ENCODE peak calls at places on chromosomes 6 and 20, in ten cellular contexts. Z is heart left ventricle; M is CD4-positive, alpha-beta T cell; I is mammary epithelial cell; Y is right lobe of liver; Q is fibroblast of lung; T is breast epithelium; S is left lung; R is thoracic aorta; P is left ventricle myocardium inferior. F is an unnamed sample. For H3K27me3, the result is how much of the 10 kb centered on the place peaks cover.

GRCh38 chr6:2157441-2158127 is 87.8 kb downstream of the GMDS start:
- DNase-seq in Z (no peak), M (no peak), I (peak), Y (no peak), Q (peak), T (no peak), S (no peak), R (no peak), P (no peak), F (no peak)

GRCh38 chr6:54291146-54291545 is 17.1 kb upstream of the TINAG start:
- DNase-seq in Z (no peak), M (no peak), I (peak), Y (no peak), Q (peak), T (no peak), S (no peak), R (no peak), P (no peak), F (no peak)

GRCh38 chr6:39681566-39682250 is 43.5 kb downstream of the KIF6 start:
- DNase-seq in Z (no peak), M (no peak), I (no peak), Y (no peak), Q (peak), T (no peak), S (no peak), R (no peak), P (no peak), F (no peak)

GRCh38 chr20:62321521-62321948 is 18.7 kb downstream of the ADRM1 start:
- DNase-seq in Z (no peak), M (no peak), I (no peak), Y (no peak), Q (peak), T (no peak), S (no peak), R (no peak), P (no peak), F (no peak)

GRCh38 chr6:105317607-105318533 is 85.0 kb downstream of the PREP start:
- DNase-seq in Z (no peak), M (no peak), I (no peak), Y (no peak), Q (no peak), T (no peak), S (no peak), R (no peak), P (no peak), F (no peak)

GRCh38 chr6:109671721-109672120 is 19.3 kb downstream of the AK9 start:
- DNase-seq in Z (no peak), M (no peak), I (no peak), Y (no peak), Q (no peak), T (no peak), S (no peak), R (no peak), P (no peak), F (no peak)

GRCh38 chr6:47126647-47127339 is 84.7 kb upstream of the ADGRF1 start:
- DNase-seq in Z (no peak), M (no peak), I (no peak), Y (no peak), Q (no peak), T (no peak), S (no peak), R (no peak), P (no peak), F (no peak)

GRCh38 chr6:69894578-69895347 is 28.4 kb downstream of the COL19A1 start:
- DNase-seq in Z (no peak), M (no peak), I (peak), Y (no peak), Q (peak), T (no peak), S (no peak), R (no peak), P (no peak), F (no peak)

GRCh38 chr6:143349530-143349929 is 101.0 kb downstream of the ADAT2 start:
- DNase-seq in Z (no peak), M (no peak), I (no peak), Y (no peak), Q (no peak), T (no peak), S (no peak), R (no peak), P (no peak), F (no peak)

GRCh38 chr6:10412948-10413849 is 1.7 kb downstream of the TFAP2A start:
- DNase-seq in Z (no peak), M (no peak), I (peak), Y (peak), Q (no peak), T (peak), S (no peak), R (no peak), P (no peak), F (no peak)

GRCh38 chr6:136579800-136580199 is 29.6 kb upstream of the MAP7 start:
- DNase-seq in Z (no peak), M (no peak), I (no peak), Y (no peak), Q (peak), T (no peak), S (no peak), R (no peak), P (no peak), F (no peak)

GRCh38 chr6:156776470-156776840 is 723 bp upstream of the ARID1B start:
- DNase-seq in Z (no peak), M (peak), I (peak), Y (no peak), Q (peak), T (no peak), S (no peak), R (no peak), P (no peak), F (no peak)

GRCh38 chr6:44264154-44265002 is 973 bp downstream of the NFKBIE start:
- DNase-seq in Z (peak), M (no peak), I (peak), Y (peak), Q (no peak), T (no peak), S (peak), R (no peak), P (no peak), F (no peak)

GRCh38 chr6:112801681-112802080 is 454.6 kb downstream of the RFPL4B start:
- DNase-seq in Z (no peak), M (no peak), I (no peak), Y (no peak), Q (peak), T (no peak), S (no peak), R (no peak), P (no peak), F (no peak)
- H3K27ac ChIP-seq in Z (no peak), M (no peak), I (no peak), Y (no peak), Q (peak), T (no peak), S (no peak), R (no peak), P (no peak), F (no peak)

DNA sequence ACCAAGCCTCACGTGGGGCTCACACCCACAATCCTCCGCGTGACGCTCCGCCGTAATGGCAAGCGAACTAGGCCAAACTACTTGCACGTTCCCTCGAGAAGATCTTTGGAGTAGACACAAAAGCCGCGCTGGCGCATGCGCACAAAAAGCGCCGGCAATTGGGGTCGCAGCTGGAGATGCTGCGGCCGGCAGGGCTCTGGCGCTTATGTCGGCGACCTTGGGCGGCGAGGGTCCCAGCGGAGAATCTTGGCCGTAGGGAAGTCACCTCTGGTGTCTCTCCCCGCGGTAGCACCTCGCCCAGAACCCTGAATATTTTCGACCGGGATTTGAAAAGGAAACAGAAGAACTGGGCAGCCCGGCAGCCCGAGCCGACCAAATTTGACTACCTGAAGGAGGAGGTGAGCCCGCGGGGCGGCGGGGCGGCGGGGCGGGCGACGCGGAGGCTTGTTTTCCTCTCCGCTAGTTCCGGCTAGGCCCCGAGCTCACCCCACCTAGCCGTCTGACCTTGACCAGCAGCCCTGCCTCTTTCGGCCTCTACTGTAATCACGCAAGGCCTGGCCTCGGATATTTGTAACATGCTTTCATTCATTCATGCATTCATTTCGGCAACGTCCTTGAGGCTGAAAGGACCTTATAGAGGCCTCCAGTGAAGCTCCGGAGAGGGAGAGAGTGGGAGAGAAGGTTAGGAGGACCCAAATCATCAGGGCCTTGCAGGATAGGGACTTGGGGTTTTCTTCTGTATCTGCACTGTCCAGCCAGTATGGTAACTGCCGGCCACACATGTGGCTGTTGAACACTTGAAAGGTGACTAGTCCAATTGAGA is at the start of the genes ESF1 and NDUFAF5:
- DNase-seq in Z (peak), M (peak), I (peak), Y (peak), Q (peak), T (peak), S (peak), R (peak), P (peak), F (peak)
- TF ChIP-seq CTCF in Z (no peak), M (no peak), I (no peak), Y (no peak), Q (no peak), T (no peak), S (no peak), R (no peak), P (no peak), F (no peak)

GRCh38 chr6:113293106-113293505 is 564.0 kb upstream of the MARCKS start:
- DNase-seq in Z (no peak), M (no peak), I (no peak), Y (no peak), Q (no peak), T (no peak), S (no peak), R (no peak), P (no peak), F (no peak)

GRCh38 chr6:113288409-113288808 is 568.7 kb upstream of the MARCKS start:
- DNase-seq in Z (no peak), M (no peak), I (no peak), Y (no peak), Q (no peak), T (no peak), S (no peak), R (no peak), P (no peak), F (no peak)

GRCh38 chr6:113287396-113287795 is 569.7 kb upstream of the MARCKS start:
- DNase-seq in Z (no peak), M (no peak), I (no peak), Y (no peak), Q (no peak), T (no peak), S (no peak), R (no peak), P (no peak), F (no peak)

GRCh38 chr6:113290684-113291083 is 566.5 kb upstream of the MARCKS start:
- DNase-seq in Z (no peak), M (no peak), I (no peak), Y (no peak), Q (no peak), T (no peak), S (no peak), R (no peak), P (no peak), F (no peak)

DNA sequence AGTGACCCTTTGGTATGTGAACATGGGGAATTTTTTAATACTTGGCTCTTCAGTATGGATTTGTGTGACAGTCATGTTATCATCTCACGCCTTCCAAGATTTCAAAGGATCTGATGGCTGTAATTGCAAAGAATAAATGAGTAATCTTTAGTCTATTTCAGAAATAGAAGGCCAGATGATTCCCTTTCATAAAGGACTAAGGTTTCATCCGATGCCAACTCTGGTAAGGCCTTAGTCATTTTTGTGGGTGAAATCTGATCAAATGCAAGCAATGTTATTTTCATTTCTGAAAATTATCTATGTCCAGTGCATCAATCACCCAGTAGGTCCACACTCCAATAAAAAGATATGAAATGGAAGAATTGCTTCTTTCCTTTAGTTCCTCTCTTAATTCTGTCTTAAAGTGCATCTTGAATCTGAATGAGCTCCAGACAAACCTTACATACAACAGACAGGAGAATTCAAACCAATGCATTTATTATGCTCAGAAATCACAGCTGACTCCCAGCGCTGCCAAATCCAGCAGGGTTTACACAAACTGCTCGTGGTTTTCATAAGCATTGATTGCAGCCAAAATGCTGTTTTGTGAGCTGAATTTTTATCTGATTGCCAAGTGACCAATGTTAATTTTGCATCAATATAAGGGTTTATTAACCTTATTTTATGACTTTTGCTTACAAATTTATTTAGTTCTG is 565.2 kb upstream of the MARCKS start:
- DNase-seq in Z (no peak), M (no peak), I (no peak), Y (no peak), Q (peak), T (no peak), S (no peak), R (no peak), P (no peak), F (peak)
- H3K27me3 ChIP-seq in Z (under half), M (under half), I (under half), Y (under half), Q (under half), T (under half), S (under half), R (under half), P (under half), F (under half)

GRCh38 chr20:38243617-38244016 is 16.9 kb downstream of the KIAA1755 start:
- DNase-seq in Z (no peak), M (no peak), I (no peak), Y (no peak), Q (no peak), T (no peak), S (no peak), R (no peak), P (no peak), F (no peak)
- H3K27ac ChIP-seq in Z (no peak), M (no peak), I (no peak), Y (no peak), Q (no peak), T (no peak), S (peak), R (no peak), P (no peak), F (no peak)

GRCh38 chr20:57051096-57051495 is 215.3 kb downstream of the BMP7 start:
- DNase-seq in Z (no peak), M (no peak), I (no peak), Y (no peak), Q (no peak), T (no peak), S (no peak), R (no peak), P (no peak), F (no peak)

GRCh38 chr20:57049298-57049697 is 217.1 kb downstream of the BMP7 start:
- DNase-seq in Z (no peak), M (no peak), I (no peak), Y (no peak), Q (no peak), T (no peak), S (no peak), R (no peak), P (no peak), F (no peak)

GRCh38 chr20:57048027-57048869 is 218.2 kb downstream of the BMP7 start:
- DNase-seq in Z (no peak), M (no peak), I (peak), Y (no peak), Q (peak), T (peak), S (no peak), R (no peak), P (no peak), F (no peak)

GRCh38 chr20:57043669-57044268 is 222.7 kb downstream of the BMP7 start:
- DNase-seq in Z (no peak), M (no peak), I (no peak), Y (no peak), Q (no peak), T (no peak), S (no peak), R (no peak), P (no peak), F (no peak)

GRCh38 chr20:57047281-57048026 is 219.0 kb downstream of the BMP7 start:
- DNase-seq in Z (no peak), M (no peak), I (no peak), Y (no peak), Q (no peak), T (peak), S (no peak), R (no peak), P (no peak), F (no peak)
- TF ChIP-seq CTCF in Z (no peak), M (no peak), I (no peak), Y (no peak), Q (no peak), T (peak), S (no peak), R (no peak), P (no peak), F (no peak)

DNA sequence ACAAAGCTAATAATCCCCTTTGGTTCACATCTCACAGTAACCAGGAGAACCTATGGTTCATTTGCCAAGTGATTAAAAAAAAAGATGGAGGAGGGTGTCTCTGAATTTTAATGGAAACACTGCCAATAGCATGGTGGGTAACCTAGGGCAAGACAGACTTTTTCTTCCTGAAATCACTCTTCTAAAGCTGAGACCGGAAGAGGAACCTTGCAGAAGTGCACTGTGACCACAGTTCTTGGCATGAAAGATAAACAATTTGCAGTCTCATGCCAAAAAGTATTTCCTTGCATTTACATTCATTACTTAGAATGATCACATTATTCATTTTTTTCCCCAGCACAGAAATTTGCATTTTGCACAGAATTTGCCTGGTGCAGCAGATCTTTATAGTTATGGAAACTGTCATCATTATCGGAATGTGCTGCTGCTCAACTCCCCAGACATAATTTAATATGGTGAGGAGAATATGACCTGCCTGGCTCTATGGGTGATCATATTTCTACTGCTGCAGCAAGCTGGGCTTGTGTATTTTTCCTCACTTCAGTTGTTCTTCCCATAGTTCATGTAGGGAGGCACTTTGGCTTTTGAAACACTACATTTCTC is 42.2 kb upstream of the EDN3 start:
- DNase-seq in Z (no peak), M (no peak), I (no peak), Y (no peak), Q (no peak), T (no peak), S (no peak), R (no peak), P (no peak), F (no peak)
- H3K27me3 ChIP-seq in Z (under half), M (under half), I (under half), Y (under half), Q (under half), T (under half), S (under half), R (under half), P (half or more), F (under half)

F was measured in dorsolateral prefrontal cortex.